ENCODE peak calls at places on chromosomes 2 and 18, in seven cellular contexts. Z is A549, X is bronchial epithelial cell, M is cardiac muscle cell, T is IMR-90, A is PC-3, H is fibroblast of mammary gland. Y is an unnamed sample.

GRCh38 chr2:110980613-110981062 is 140.1 kb upstream of the BCL2L11 start:
- DNase-seq in Z (no peak), X (no peak), M (peak), T (no peak), A (no peak), H (no peak), Y (no peak)

GRCh38 chr18:11750581-11751304 is 61.7 kb downstream of the GNAL start:
- DNase-seq in Z (no peak), X (no peak), M (no peak), T (no peak), A (no peak), H (no peak), Y (no peak)

GRCh38 chr18:76654536-76654935 is 159.5 kb upstream of the ZNF516 start:
- DNase-seq in Z (no peak), X (no peak), M (no peak), T (no peak), A (no peak), H (peak), Y (no peak)

GRCh38 chr18:45521151-45521550 is 94.1 kb upstream of the SLC14A2 start:
- DNase-seq in Z (no peak), X (peak), M (no peak), T (peak), A (no peak), H (peak), Y (peak)

GRCh38 chr2:18445412-18446320 is 114.8 kb downstream of the RDH14 start:
- DNase-seq in Z (no peak), X (no peak), M (no peak), T (no peak), A (no peak), H (peak), Y (no peak)

GRCh38 chr18:58586269-58586668 is 42.6 kb downstream of the ALPK2 start:
- DNase-seq in Z (no peak), X (no peak), M (no peak), T (no peak), A (no peak), H (no peak), Y (no peak)

GRCh38 chr18:79927597-79928562 is 23.6 kb downstream of the SLC66A2 start:
- DNase-seq in Z (no peak), X (no peak), M (no peak), T (no peak), A (no peak), H (no peak), Y (no peak)

GRCh38 chr2:131016826-131017596 is 76.2 kb downstream of the FAM168B start:
- DNase-seq in Z (peak), X (peak), M (no peak), T (peak), A (peak), H (peak), Y (peak)

GRCh38 chr2:174062934-174063333 is 97.8 kb upstream of the SP3 start:
- DNase-seq in Z (no peak), X (no peak), M (no peak), T (no peak), A (no peak), H (no peak), Y (no peak)

GRCh38 chr2:219628235-219628985 is 980 bp downstream of the SLC4A3 start:
- DNase-seq in Z (no peak), X (no peak), M (no peak), T (no peak), A (no peak), H (no peak), Y (no peak)

GRCh38 chr2:107595749-107596148 is 230.9 kb upstream of the RGPD4 start:
- DNase-seq in Z (no peak), X (peak), M (no peak), T (peak), A (peak), H (peak), Y (no peak)

GRCh38 chr2:74527741-74528140 is 1.7 kb upstream of the DQX1 start:
- DNase-seq in Z (no peak), X (no peak), M (no peak), T (no peak), A (no peak), H (no peak), Y (no peak)
- H3K4me3 ChIP-seq in Z (no peak), X (no peak), M (no peak), T (no peak), A (peak), H (no peak), Y (no peak)

GRCh38 chr2:96927420-96928171 is 57.7 kb upstream of the SEMA4C start:
- DNase-seq in Z (no peak), X (peak), M (no peak), T (no peak), A (peak), H (no peak), Y (peak)
- TF ChIP-seq CTCF in Z (no peak), X (peak), M (no peak), T (no peak), A (peak), H (no peak), Y (peak)

GRCh38 chr2:234257859-234258561 is 207.5 kb downstream of the SPP2 start:
- DNase-seq in Z (peak), X (peak), M (peak), T (peak), A (peak), H (peak), Y (peak)
- H3K4me3 ChIP-seq in Z (no peak), X (no peak), M (no peak), T (no peak), A (peak), H (no peak), Y (no peak)

GRCh38 chr18:38790303-38790702 is 1224.7 kb upstream of the CELF4 start:
- DNase-seq in Z (no peak), X (peak), M (peak), T (no peak), A (peak), H (no peak), Y (no peak)
- TF ChIP-seq CTCF in Z (no peak), X (peak), M (no peak), T (no peak), A (peak), H (no peak), Y (no peak)